ENCODE peak calls at places on chromosomes 6 and 20, in seven cellular contexts. G is omental fat pad, P is left cardiac atrium, C is neural crest cell, Z is midbrain, T is AG09309, Y is GF-D8. X is an unnamed sample.

GRCh38 chr6:147065786-147066185 is 138.4 kb upstream of the STXBP5 start:
- DNase-seq in G (no peak), P (no peak), Y (no peak), T (no peak), C (no peak), Z (no peak), X (no peak)

GRCh38 chr20:48728042-48728837 is 99.6 kb downstream of the PREX1 start:
- DNase-seq in T (no peak), G (no peak), C (peak), Z (peak), Y (no peak), P (no peak), X (no peak)

GRCh38 chr6:96948631-96949030 is 24.1 kb downstream of the KLHL32 start:
- DNase-seq in Z (no peak), T (no peak), G (no peak), C (no peak), P (no peak), Y (no peak), X (no peak)

GRCh38 chr6:100549406-100550167 is 84.9 kb upstream of the SIM1 start:
- DNase-seq in P (no peak), Y (no peak), T (peak), C (no peak), G (no peak), Z (no peak), X (no peak)

GRCh38 chr20:23340524-23340923 is 10.1 kb upstream of the NXT1 start:
- DNase-seq in T (peak), G (no peak), Y (no peak), P (peak), Z (peak), C (peak), X (peak)

GRCh38 chr6:11810039-11810541 is 31.5 kb upstream of the ADTRP start:
- DNase-seq in P (peak), T (peak), G (peak), Z (peak), Y (no peak), C (no peak), X (peak)

GRCh38 chr6:33981421-33981820 is 164.5 kb downstream of the GRM4 start:
- DNase-seq in P (no peak), T (no peak), Z (no peak), Y (no peak), C (no peak), G (no peak), X (no peak)

GRCh38 chr20:34065260-34065659 is 46.8 kb downstream of the EIF2S2 start:
- DNase-seq in Z (no peak), C (no peak), T (no peak), G (no peak), P (no peak), Y (no peak), X (peak)

GRCh38 chr6:152957796-152958195 is 25.0 kb downstream of the FBXO5 start:
- DNase-seq in P (no peak), Z (no peak), T (no peak), G (no peak), Y (no peak), C (no peak), X (no peak)

GRCh38 chr6:158666637-158667359 is 16.9 kb downstream of the SYTL3 start:
- DNase-seq in G (no peak), Y (peak), T (peak), P (no peak), Z (no peak), C (no peak), X (peak)

GRCh38 chr6:144353871-144354314 is 68.8 kb downstream of the UTRN start:
- DNase-seq in Z (no peak), Y (no peak), C (no peak), P (no peak), T (no peak), G (no peak), X (no peak)

GRCh38 chr6:163170294-163170883 is 244.1 kb upstream of the QKI start:
- DNase-seq in P (no peak), Z (no peak), C (no peak), G (no peak), T (no peak), Y (no peak), X (no peak)

GRCh38 chr20:62876826-62877728 is 15.5 kb upstream of the TCFL5 start:
- DNase-seq in Y (no peak), Z (no peak), P (peak), T (no peak), C (no peak), G (no peak), X (peak)

GRCh38 chr6:3094815-3095214 is 23.7 kb upstream of the BPHL start:
- DNase-seq in Y (no peak), T (no peak), C (no peak), Z (no peak), P (no peak), G (no peak), X (no peak)

GRCh38 chr6:42440027-42440426 is 11.7 kb downstream of the TRERF1 start:
- DNase-seq in T (no peak), P (no peak), C (no peak), Z (no peak), Y (no peak), G (no peak), X (peak)

GRCh38 chr20:30892704-30893345 is 364.6 kb upstream of the DEFB115 start:
- DNase-seq in Y (no peak), C (no peak), T (no peak), Z (no peak), P (no peak), G (no peak), X (no peak)

GRCh38 chr20:44549123-44549522 is 27.3 kb upstream of the SERINC3 start:
- DNase-seq in Y (no peak), G (no peak), P (no peak), C (no peak), T (no peak), Z (no peak), X (no peak)

GRCh38 chr6:147699637-147700036 is 191.1 kb downstream of the SAMD5 start:
- DNase-seq in C (no peak), Y (no peak), P (no peak), T (peak), G (no peak), Z (no peak), X (no peak)

GRCh38 chr6:81751388-81752083 is 945 bp downstream of the TENT5A start:
- DNase-seq in Y (no peak), C (peak), Z (peak), G (no peak), T (no peak), P (peak), X (peak)

GRCh38 chr6:149268768-149269167 is 48.7 kb upstream of the TAB2 start:
- DNase-seq in P (no peak), G (no peak), Y (no peak), C (no peak), Z (no peak), T (no peak), X (no peak)

GRCh38 chr6:137864812-137865508 is 2.1 kb upstream of the TNFAIP3 start:
- DNase-seq in P (no peak), T (no peak), Y (no peak), G (no peak), C (no peak), Z (no peak), X (no peak)

GRCh38 chr6:19337103-19337502 is 500.1 kb upstream of the ID4 start:
- DNase-seq in Z (no peak), Y (no peak), P (no peak), C (no peak), G (no peak), T (no peak), X (no peak)

GRCh38 chr6:34576286-34576955 is 20.3 kb upstream of the SPDEF start:
- DNase-seq in G (no peak), C (no peak), Y (no peak), P (no peak), T (no peak), Z (no peak), X (no peak)

GRCh38 chr20:46974669-46975434 is 80.2 kb downstream of the EYA2 start:
- DNase-seq in Y (no peak), Z (no peak), G (no peak), C (no peak), T (no peak), P (no peak), X (no peak)

GRCh38 chr20:57323034-57323433 is 6.6 kb upstream of the SPO11 start:
- DNase-seq in G (no peak), Z (no peak), P (no peak), T (peak), C (no peak), Y (no peak), X (peak)

X was measured in thyroid gland.